ENCODE peak calls at places on chromosome 5, in eight cellular contexts. B, C, L, R, O, X, A and H are unnamed samples.

GRCh38 chr5:172683696-172684464 is 42.8 kb downstream of the NEURL1B start:
- DNase-seq in B (no peak), C (no peak), L (peak), R (peak), O (no peak), X (no peak), A (peak), H (no peak)

GRCh38 chr5:161757223-161757622 is 71.7 kb downstream of the GABRA6 start:
- DNase-seq in B (no peak), C (no peak), L (no peak), R (no peak), O (no peak), X (no peak), A (no peak), H (no peak)

GRCh38 chr5:64814073-64814472 is 45.3 kb downstream of the CWC27 start:
- DNase-seq in B (no peak), C (no peak), L (no peak), R (no peak), O (no peak), X (no peak), A (no peak), H (no peak)

GRCh38 chr5:124746916-124747769 is 704 bp upstream of the ZNF608 start:
- DNase-seq in B (peak), C (no peak), L (no peak), R (peak), O (peak), X (no peak), A (no peak), H (peak)

GRCh38 chr5:177491429-177491945 is 5.9 kb downstream of the PDLIM7 start:
- DNase-seq in B (peak), C (no peak), L (peak), R (no peak), O (no peak), X (peak), A (no peak), H (peak)

GRCh38 chr5:181042036-181042435 is 2.0 kb downstream of the BTNL9 start:
- DNase-seq in B (no peak), C (no peak), L (no peak), R (no peak), O (no peak), X (no peak), A (no peak), H (no peak)

GRCh38 chr5:176534640-176535039 is 2.6 kb downstream of the RNF44 start:
- DNase-seq in B (no peak), C (no peak), L (peak), R (no peak), O (no peak), X (no peak), A (no peak), H (no peak)

GRCh38 chr5:62137628-62138027 is 168.4 kb upstream of the KIF2A start:
- DNase-seq in B (no peak), C (no peak), L (no peak), R (no peak), O (no peak), X (no peak), A (no peak), H (no peak)

GRCh38 chr5:35061216-35061615 is 13.5 kb upstream of the AGXT2 start:
- DNase-seq in B (no peak), C (no peak), L (no peak), R (no peak), O (no peak), X (peak), A (no peak), H (no peak)

GRCh38 chr5:171055881-171056454 is 194.2 kb downstream of the RANBP17 start:
- DNase-seq in B (no peak), C (no peak), L (no peak), R (no peak), O (no peak), X (no peak), A (no peak), H (no peak)

GRCh38 chr5:54736003-54736797 is 218.6 kb downstream of the SNX18 start:
- DNase-seq in B (no peak), C (no peak), L (no peak), R (no peak), O (no peak), X (no peak), A (no peak), H (no peak)

GRCh38 chr5:104018299-104018698 is 455.7 kb upstream of the NUDT12 start:
- DNase-seq in B (no peak), C (no peak), L (no peak), R (no peak), O (no peak), X (no peak), A (no peak), H (no peak)